ENCODE peak calls at places on chromosomes 7 and 10, in seven cellular contexts. B is ovary, W is PC-3, X is fibroblast of lung, T is GM23338, V is upper lobe of right lung, Y is lower lobe of right lung. M is an unnamed sample.
A peak's percentile ranks its signal among the peaks of the same experiment; 100 is the strongest.

GRCh38 chr7:94368371-94368791 is 26.3 kb upstream of the COL1A2 start:
- DNase-seq in B (no peak), W (no peak), X (peak; percentile 96), T (no peak), V (no peak), Y (no peak), M (no peak)

GRCh38 chr10:91883549-91884542 is 25.4 kb downstream of the FGFBP3 start:
- DNase-seq in B (peak; percentile 30), W (no peak), X (peak; percentile 61), T (peak; percentile 55), V (no peak), Y (no peak), M (peak; percentile 49)

GRCh38 chr7:102409340-102409739 is 13.2 kb downstream of the PRKRIP1 start:
- DNase-seq in B (no peak), W (no peak), X (no peak), T (no peak), V (no peak), Y (no peak), M (no peak)

GRCh38 chr7:143055754-143056153 is 3.6 kb downstream of the OR6V1 start:
- DNase-seq in B (no peak), W (no peak), X (no peak), T (no peak), V (no peak), Y (no peak), M (no peak)

GRCh38 chr10:113329121-113329596 is 223.7 kb upstream of the HABP2 start:
- DNase-seq in B (no peak), W (peak; percentile 17), X (peak; percentile 30), T (no peak), V (no peak), Y (no peak), M (no peak)

GRCh38 chr10:79378647-79379511 is 31.6 kb downstream of the PPIF start:
- DNase-seq in B (peak; percentile 13), W (no peak), X (no peak), T (no peak), V (no peak), Y (peak; percentile 34), M (no peak)

GRCh38 chr7:11237742-11238141 is 264.1 kb downstream of the PHF14 start:
- DNase-seq in B (no peak), W (no peak), X (no peak), T (peak; percentile 41), V (no peak), Y (no peak), M (no peak)

GRCh38 chr10:11610151-11610854 is 1.1 kb downstream of the USP6NL start:
- DNase-seq in B (no peak), W (no peak), X (peak; percentile 28), T (no peak), V (no peak), Y (no peak), M (no peak)

GRCh38 chr10:59757966-59758365 is 4.7 kb upstream of the MRLN start:
- DNase-seq in B (no peak), W (peak; percentile 91), X (peak; percentile 10), T (no peak), V (no peak), Y (no peak), M (no peak)

GRCh38 chr10:47438857-47439474 is 44.9 kb downstream of the ANXA8 start:
- DNase-seq in B (no peak), W (peak; percentile 79), X (peak; percentile 70), T (peak; percentile 80), V (peak; percentile 45), Y (peak; percentile 42), M (no peak)

GRCh38 chr10:125823663-125824251 is 411 bp downstream of the BCCIP start:
- DNase-seq in B (no peak), W (no peak), X (peak; percentile 3), T (peak; percentile 18), V (no peak), Y (no peak), M (no peak)

GRCh38 chr10:99532194-99532593 is 548 bp upstream of the NKX2-3 start:
- DNase-seq in B (no peak), W (no peak), X (no peak), T (no peak), V (no peak), Y (no peak), M (no peak)

GRCh38 chr7:17971392-17971791 is 31.1 kb upstream of the SNX13 start:
- DNase-seq in B (no peak), W (peak; percentile 41), X (peak; percentile 50), T (no peak), V (no peak), Y (no peak), M (no peak)

GRCh38 chr7:102320601-102321350 is 34.1 kb downstream of the SH2B2 start:
- DNase-seq in B (no peak), W (no peak), X (no peak), T (no peak), V (no peak), Y (no peak), M (no peak)

GRCh38 chr10:26441491-26442214 is 3.5 kb downstream of the APBB1IP start:
- DNase-seq in B (no peak), W (peak; percentile 4), X (no peak), T (no peak), V (no peak), Y (no peak), M (no peak)

GRCh38 chr7:16851829-16852228 is 30.0 kb downstream of the AGR3 start:
- DNase-seq in B (no peak), W (no peak), X (no peak), T (no peak), V (no peak), Y (no peak), M (no peak)

GRCh38 chr10:3091346-3091787 is 24.0 kb downstream of the PFKP start:
- DNase-seq in B (no peak), W (peak; percentile 82), X (peak; percentile 92), T (no peak), V (peak; percentile 81), Y (peak; percentile 79), M (no peak)

GRCh38 chr7:135905858-135906257 is 71.3 kb downstream of the MTPN start:
- DNase-seq in B (no peak), W (no peak), X (no peak), T (no peak), V (no peak), Y (no peak), M (no peak)

GRCh38 chr7:135904282-135904681 is 72.9 kb downstream of the MTPN start:
- DNase-seq in B (no peak), W (no peak), X (no peak), T (no peak), V (no peak), Y (no peak), M (no peak)

GRCh38 chr7:135901585-135902540 is 75.3 kb downstream of the MTPN start:
- DNase-seq in B (no peak), W (no peak), X (no peak), T (peak; percentile 9), V (no peak), Y (no peak), M (no peak)

GRCh38 chr7:135910393-135911036 is 66.6 kb downstream of the MTPN start:
- DNase-seq in B (no peak), W (no peak), X (no peak), T (no peak), V (no peak), Y (no peak), M (no peak)

GRCh38 chr7:135905355-135905754 is 71.8 kb downstream of the MTPN start:
- DNase-seq in B (no peak), W (no peak), X (no peak), T (no peak), V (no peak), Y (no peak), M (no peak)
- H3K4me1 ChIP-seq in B (peaks cover under 1% of the 10 kb centered on the region), W (no peaks in the 10 kb centered on the region), X (no peaks in the 10 kb centered on the region), T (no peaks in the 10 kb centered on the region), V (no peaks in the 10 kb centered on the region), Y (no peaks in the 10 kb centered on the region), M (no peaks in the 10 kb centered on the region)

DNA sequence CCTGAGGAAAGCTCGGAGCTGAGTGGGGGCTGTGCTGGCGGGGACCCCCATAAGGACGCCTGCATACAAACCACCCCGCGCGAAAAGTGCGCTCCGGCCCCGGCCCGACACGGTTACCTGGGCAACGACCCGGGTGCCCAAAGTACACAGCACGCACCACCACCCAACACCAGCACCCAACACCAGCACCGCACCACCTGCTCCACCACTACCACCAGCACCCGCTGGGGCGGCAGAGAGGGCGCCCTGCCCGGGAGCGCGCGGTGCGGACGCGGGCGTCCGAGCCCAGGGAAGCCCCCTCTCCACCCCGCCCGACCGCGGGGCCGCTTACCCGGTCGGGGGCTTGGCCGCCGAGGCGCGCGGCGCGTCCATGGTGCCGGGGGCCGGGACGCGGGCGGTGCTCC is 345 bp downstream of the COBL start:
- DNase-seq in B (peak; percentile 47), W (peak; percentile 48), X (no peak), T (peak; percentile 65), V (peak; percentile 83), Y (peak; percentile 71), M (peak; percentile 80)
- TF ChIP-seq CTCF in B (no peak), W (no peak), X (no peak), T (no peak), V (no peak), Y (peak; percentile 13), M (peak; percentile 18)

GRCh38 chr10:24771943-24772747 is 48.5 kb upstream of the ARHGAP21 start:
- DNase-seq in B (no peak), W (no peak), X (peak; percentile 43), T (no peak), V (no peak), Y (no peak), M (no peak)
- H3K4me3 ChIP-seq in B (no peak overlapping the region), W (no peak overlapping the region), X (no peak overlapping the region), T (no peak overlapping the region), V (no peak overlapping the region), Y (no peak overlapping the region), M (no peak overlapping the region)

GRCh38 chr7:28700790-28701203 is 257.3 kb downstream of the TRIL start:
- DNase-seq in B (no peak), W (no peak), X (no peak), T (no peak), V (no peak), Y (no peak), M (no peak)

GRCh38 chr7:28701731-28702130 is 256.4 kb downstream of the TRIL start:
- DNase-seq in B (no peak), W (no peak), X (no peak), T (no peak), V (no peak), Y (no peak), M (no peak)

GRCh38 chr7:28700084-28700483 is 258.0 kb downstream of the TRIL start:
- DNase-seq in B (no peak), W (no peak), X (no peak), T (no peak), V (no peak), Y (no peak), M (no peak)

GRCh38 chr7:28705350-28705749 is 252.8 kb downstream of the TRIL start:
- DNase-seq in B (no peak), W (no peak), X (no peak), T (no peak), V (no peak), Y (no peak), M (no peak)

GRCh38 chr7:28703054-28703765 is 254.9 kb downstream of the TRIL start:
- DNase-seq in B (no peak), W (no peak), X (no peak), T (no peak), V (no peak), Y (no peak), M (no peak)
- H3K4me1 ChIP-seq in B (no peaks in the 10 kb centered on the region), W (no peaks in the 10 kb centered on the region), X (peaks cover 3% of the 10 kb centered on the region), T (peaks cover 27% of the 10 kb centered on the region), V (peaks cover 3% of the 10 kb centered on the region), Y (peaks cover 32% of the 10 kb centered on the region), M (peaks cover 63% of the 10 kb centered on the region)

GRCh38 chr7:38424750-38425463 is 151.5 kb upstream of the TARP start:
- DNase-seq in B (no peak), W (peak; percentile 9), X (peak; percentile 27), T (peak; percentile 31), V (no peak), Y (no peak), M (no peak)
- TF ChIP-seq CTCF in B (no peak), W (peak; percentile 37), X (peak; percentile 29), T (peak; percentile 38), V (no peak), Y (no peak), M (no peak)

M was measured in psoas muscle.